ENCODE peak calls at places on chromosomes 11 and 22, in five cellular contexts. One of them, this sample, is unnamed.

GRCh38 chr11:67268684-67269268 is 2.5 kb downstream of the GRK2 start:
- DNase-seq in D341Med: no peak
- DNase-seq in hypothalamus: no peak
- DNase-seq in body of pancreas: no peak
- DNase-seq in astrocyte of the spinal cord: no peak
- DNase-seq in this sample: no peak

GRCh38 chr22:37051629-37052385 is at the start of gene KCTD17:
- DNase-seq in D341Med: peak
- DNase-seq in hypothalamus: peak
- DNase-seq in body of pancreas: peak
- DNase-seq in astrocyte of the spinal cord: peak
- DNase-seq in this sample: peak

GRCh38 chr11:66638177-66639065 is at the start of gene RBM4:
- DNase-seq in astrocyte of the spinal cord: peak
- DNase-seq in body of pancreas: peak
- DNase-seq in hypothalamus: peak
- DNase-seq in D341Med: peak
- DNase-seq in this sample: peak

GRCh38 chr11:65277878-65278277 is 16.1 kb downstream of the POLA2 start:
- DNase-seq in body of pancreas: no peak
- DNase-seq in hypothalamus: no peak
- DNase-seq in D341Med: peak
- DNase-seq in astrocyte of the spinal cord: no peak
- DNase-seq in this sample: no peak

GRCh38 chr11:12674936-12675696 is 895 bp downstream of the TEAD1 start:
- DNase-seq in D341Med: peak
- DNase-seq in body of pancreas: peak
- DNase-seq in hypothalamus: no peak
- DNase-seq in astrocyte of the spinal cord: peak
- DNase-seq in this sample: no peak

GRCh38 chr11:15941206-15941770 is 415.1 kb downstream of the SOX6 start:
- DNase-seq in D341Med: peak
- DNase-seq in body of pancreas: peak
- DNase-seq in hypothalamus: no peak
- DNase-seq in astrocyte of the spinal cord: peak
- DNase-seq in this sample: peak

GRCh38 chr11:109405671-109406070 is 16.3 kb upstream of the C11orf87 start:
- DNase-seq in D341Med: no peak
- DNase-seq in body of pancreas: no peak
- DNase-seq in astrocyte of the spinal cord: peak
- DNase-seq in hypothalamus: no peak
- DNase-seq in this sample: no peak

GRCh38 chr11:46918778-46919513 is 596 bp upstream of the LRP4 start:
- DNase-seq in body of pancreas: no peak
- DNase-seq in D341Med: no peak
- DNase-seq in astrocyte of the spinal cord: no peak
- DNase-seq in hypothalamus: no peak
- DNase-seq in this sample: no peak

GRCh38 chr11:119741369-119742262 is 12.6 kb upstream of the NECTIN1 start:
- DNase-seq in hypothalamus: peak
- DNase-seq in astrocyte of the spinal cord: no peak
- DNase-seq in D341Med: peak
- DNase-seq in body of pancreas: peak
- DNase-seq in this sample: peak

GRCh38 chr11:5818245-5818865 is 9.6 kb downstream of the OR52N2 start:
- DNase-seq in hypothalamus: no peak
- DNase-seq in body of pancreas: no peak
- DNase-seq in D341Med: no peak
- DNase-seq in astrocyte of the spinal cord: no peak
- DNase-seq in this sample: no peak

GRCh38 chr11:122120096-122120495 is 4.1 kb upstream of the BLID start:
- DNase-seq in hypothalamus: no peak
- DNase-seq in astrocyte of the spinal cord: no peak
- DNase-seq in body of pancreas: no peak
- DNase-seq in D341Med: no peak
- DNase-seq in this sample: no peak

GRCh38 chr22:24894220-24894975 is 52.1 kb downstream of the LHFPL7 start:
- DNase-seq in D341Med: no peak
- DNase-seq in body of pancreas: peak
- DNase-seq in hypothalamus: no peak
- DNase-seq in astrocyte of the spinal cord: peak
- DNase-seq in this sample: peak

GRCh38 chr22:41478891-41479521 is 10.1 kb downstream of the ACO2 start:
- DNase-seq in body of pancreas: no peak
- DNase-seq in astrocyte of the spinal cord: peak
- DNase-seq in D341Med: peak
- DNase-seq in hypothalamus: no peak
- DNase-seq in this sample: no peak

GRCh38 chr11:9506489-9507343 is 45.9 kb downstream of the ZNF143 start:
- DNase-seq in body of pancreas: peak
- DNase-seq in D341Med: peak
- DNase-seq in astrocyte of the spinal cord: peak
- DNase-seq in hypothalamus: peak
- DNase-seq in this sample: peak

GRCh38 chr11:96567193-96567592 is 177.4 kb downstream of the JRKL start:
- DNase-seq in astrocyte of the spinal cord: peak
- DNase-seq in hypothalamus: no peak
- DNase-seq in body of pancreas: no peak
- DNase-seq in D341Med: no peak
- DNase-seq in this sample: no peak

GRCh38 chr11:95089620-95090542 is at the start of gene ENDOD1:
- DNase-seq in body of pancreas: peak
- DNase-seq in hypothalamus: peak
- DNase-seq in D341Med: peak
- DNase-seq in astrocyte of the spinal cord: peak
- DNase-seq in this sample: peak

GRCh38 chr11:35404397-35404775 is 15.0 kb downstream of the SLC1A2 start:
- DNase-seq in body of pancreas: peak
- DNase-seq in astrocyte of the spinal cord: peak
- DNase-seq in hypothalamus: no peak
- DNase-seq in D341Med: no peak
- DNase-seq in this sample: peak

GRCh38 chr11:41497974-41498373 is 38.5 kb upstream of the LRRC4C start:
- DNase-seq in D341Med: peak
- DNase-seq in astrocyte of the spinal cord: no peak
- DNase-seq in body of pancreas: no peak
- DNase-seq in hypothalamus: no peak
- DNase-seq in this sample: peak

GRCh38 chr22:30500628-30501027 is 4.9 kb downstream of the SEC14L4 start:
- DNase-seq in body of pancreas: no peak
- DNase-seq in hypothalamus: no peak
- DNase-seq in astrocyte of the spinal cord: no peak
- DNase-seq in D341Med: no peak
- DNase-seq in this sample: no peak

GRCh38 chr11:131866535-131867400 is 496.4 kb downstream of the NTM start:
- DNase-seq in hypothalamus: no peak
- DNase-seq in astrocyte of the spinal cord: no peak
- DNase-seq in body of pancreas: no peak
- DNase-seq in D341Med: no peak
- DNase-seq in this sample: no peak

GRCh38 chr11:69051381-69052342 is 2.9 kb downstream of the TPCN2 start:
- DNase-seq in astrocyte of the spinal cord: no peak
- DNase-seq in D341Med: no peak
- DNase-seq in body of pancreas: no peak
- DNase-seq in hypothalamus: no peak
- DNase-seq in this sample: no peak

This sample was measured in islet precursor cell.